ENCODE peak calls at places on chromosome 21, in nine cellular contexts. A is CMK; N is C1 segment of cervical spinal cord; V is CD8-positive, alpha-beta T cell; P is psoas muscle; U is H4; C is effector memory CD8-positive, alpha-beta T cell; M is activated CD8-positive, alpha-beta memory T cell treated with anti-CD3 and anti-CD28 coated beads for 48 hours; X is MG63. B is an unnamed sample.

GRCh38 chr21:26513212-26513611 is 59.9 kb downstream of the CYYR1 start:
- DNase-seq in A (no peak), X (peak; percentile 90), P (no peak), V (no peak), U (peak; percentile 10), M (no peak), N (no peak), C (no peak), B (peak; percentile 46)

GRCh38 chr21:41947596-41948403 is 6.0 kb downstream of the C2CD2 start:
- DNase-seq in X (peak; percentile 99), P (no peak), N (no peak), V (no peak), A (no peak), M (no peak), U (peak; percentile 44), C (no peak), B (no peak)

GRCh38 chr21:35171385-35171784 is 122.3 kb upstream of the RUNX1 start:
- DNase-seq in X (no peak), P (no peak), M (no peak), U (no peak), N (no peak), A (no peak), C (no peak), V (no peak), B (peak; percentile 56)

GRCh38 chr21:45846373-45847160 is 135.0 kb upstream of the COL6A1 start:
- DNase-seq in X (no peak), V (no peak), M (no peak), P (no peak), C (no peak), N (no peak), U (no peak), A (no peak), B (no peak)

GRCh38 chr21:39669976-39670671 is 57.4 kb downstream of the B3GALT5 start:
- DNase-seq in X (no peak), P (no peak), N (no peak), U (no peak), M (no peak), V (no peak), A (no peak), C (no peak), B (no peak)

GRCh38 chr21:20315044-20315443 is 683.2 kb upstream of the NCAM2 start:
- DNase-seq in X (no peak), N (no peak), U (no peak), M (no peak), V (no peak), C (no peak), A (no peak), P (no peak), B (no peak)

GRCh38 chr21:42010507-42011493 is 640 bp upstream of the ZBTB21 start:
- DNase-seq in V (no peak), A (no peak), X (no peak), N (peak; percentile 90), C (peak; percentile 6), U (no peak), M (no peak), P (no peak), B (peak; percentile 24)

GRCh38 chr21:36730291-36731281 is 31.7 kb downstream of the SIM2 start:
- DNase-seq in U (no peak), V (no peak), X (no peak), N (no peak), C (no peak), P (no peak), A (no peak), M (no peak), B (no peak)

GRCh38 chr21:44969965-44970755 is 30.3 kb downstream of the SLX9 start:
- DNase-seq in P (no peak), X (no peak), C (no peak), M (no peak), V (peak; percentile 16), N (no peak), A (peak; percentile 83), U (no peak), B (peak; percentile 36)

GRCh38 chr21:42160950-42161225 is 58.1 kb upstream of the ABCG1 start:
- DNase-seq in N (no peak), P (no peak), U (no peak), A (no peak), X (no peak), V (no peak), M (no peak), C (no peak), B (no peak)

GRCh38 chr21:37700641-37701202 is 215.5 kb downstream of the KCNJ6 start:
- DNase-seq in A (peak; percentile 56), C (no peak), P (no peak), U (peak; percentile 95), X (peak; percentile 59), N (no peak), V (no peak), M (no peak), B (peak; percentile 82)

GRCh38 chr21:36630485-36631206 is 68.3 kb upstream of the SIM2 start:
- DNase-seq in A (peak; percentile 39), P (no peak), N (no peak), U (peak; percentile 36), M (peak; percentile 65), V (peak; percentile 38), C (peak; percentile 53), X (peak; percentile 38), B (peak; percentile 61)

GRCh38 chr21:45617021-45617930 is 26.2 kb upstream of the PCBP3 start:
- DNase-seq in P (no peak), U (no peak), A (no peak), N (no peak), C (no peak), M (no peak), X (no peak), V (no peak), B (no peak)